ENCODE peak calls at places on chromosome 6, in nine cellular contexts. F, J, O, A, C, D, T, R and I are unnamed samples.

GRCh38 chr6:142827356-142827755 is 117.6 kb downstream of the HIVEP2 start:
- DNase-seq in O (peak; percentile 19), D (no peak), J (no peak), T (peak; percentile 43), F (no peak), A (no peak), C (no peak), R (peak; percentile 52), I (no peak)

GRCh38 chr6:132734694-132735236 is 20.9 kb upstream of the VNN1 start:
- DNase-seq in D (no peak), O (no peak), J (no peak), T (no peak), F (peak; percentile 98), A (no peak), C (peak; percentile 28), R (no peak), I (no peak)

GRCh38 chr6:131861356-131861755 is 53.5 kb downstream of the ENPP1 start:
- DNase-seq in T (no peak), D (no peak), A (no peak), C (no peak), F (peak; percentile 48), J (no peak), R (no peak), O (no peak), I (no peak)

GRCh38 chr6:161654209-161654608 is 380.3 kb upstream of the AGPAT4 start:
- DNase-seq in F (no peak), C (no peak), A (no peak), R (no peak), J (no peak), O (no peak), D (no peak), T (no peak), I (no peak)

GRCh38 chr6:153435787-153436186 is 304.7 kb upstream of the RGS17 start:
- DNase-seq in J (no peak), C (no peak), F (no peak), A (no peak), D (no peak), O (no peak), T (no peak), R (no peak), I (no peak)

GRCh38 chr6:51830666-51831065 is 256.7 kb downstream of the PKHD1 start:
- DNase-seq in J (no peak), R (no peak), C (no peak), A (no peak), F (no peak), T (no peak), O (no peak), D (no peak), I (no peak)

GRCh38 chr6:1619106-1619665 is 9.5 kb downstream of the FOXC1 start:
- DNase-seq in F (no peak), C (no peak), O (no peak), R (no peak), D (no peak), T (no peak), A (no peak), J (no peak), I (no peak)

GRCh38 chr6:6749791-6750434 is 161.4 kb downstream of the LY86 start:
- DNase-seq in C (peak; percentile 56), A (no peak), T (peak; percentile 80), O (peak; percentile 68), R (peak; percentile 74), F (peak; percentile 94), J (no peak), D (peak; percentile 88), I (no peak)

GRCh38 chr6:37554480-37554819 is 54.8 kb upstream of the CCDC167 start:
- DNase-seq in D (no peak), O (no peak), R (no peak), C (peak; percentile 28), F (no peak), A (no peak), J (no peak), T (no peak), I (no peak)

GRCh38 chr6:1321715-1322114 is 9.8 kb downstream of the FOXQ1 start:
- DNase-seq in C (no peak), T (no peak), D (no peak), R (no peak), A (no peak), O (no peak), F (peak; percentile 95), J (no peak), I (no peak)

GRCh38 chr6:111092006-111092405 is 4.7 kb downstream of the SLC16A10 start:
- DNase-seq in A (no peak), O (no peak), F (no peak), R (no peak), C (no peak), J (no peak), D (no peak), T (no peak), I (no peak)

GRCh38 chr6:12842658-12843057 is 126.1 kb downstream of the PHACTR1 start:
- DNase-seq in C (no peak), A (no peak), R (no peak), O (no peak), D (no peak), T (no peak), J (no peak), F (no peak), I (no peak)

GRCh38 chr6:11700118-11700718 is 78.4 kb downstream of the ADTRP start:
- DNase-seq in C (peak; percentile 32), T (no peak), O (no peak), R (no peak), J (peak; percentile 74), F (peak; percentile 83), A (no peak), D (no peak), I (no peak)

GRCh38 chr6:82185948-82186347 is 61.6 kb downstream of the IBTK start:
- DNase-seq in F (peak; percentile 52), R (no peak), O (no peak), C (no peak), D (no peak), T (no peak), A (no peak), J (no peak), I (no peak)
- H3K36me3 ChIP-seq in F (peaks cover 4% of the 10 kb centered on the region), R (peaks cover 88% of the 10 kb centered on the region), O (peaks cover 6% of the 10 kb centered on the region), C (peaks cover 18% of the 10 kb centered on the region), D (no peaks in the 10 kb centered on the region), T (no peaks in the 10 kb centered on the region), A (peaks cover 12% of the 10 kb centered on the region), J (peaks cover 3% of the 10 kb centered on the region), I (peaks cover 2% of the 10 kb centered on the region)

DNA sequence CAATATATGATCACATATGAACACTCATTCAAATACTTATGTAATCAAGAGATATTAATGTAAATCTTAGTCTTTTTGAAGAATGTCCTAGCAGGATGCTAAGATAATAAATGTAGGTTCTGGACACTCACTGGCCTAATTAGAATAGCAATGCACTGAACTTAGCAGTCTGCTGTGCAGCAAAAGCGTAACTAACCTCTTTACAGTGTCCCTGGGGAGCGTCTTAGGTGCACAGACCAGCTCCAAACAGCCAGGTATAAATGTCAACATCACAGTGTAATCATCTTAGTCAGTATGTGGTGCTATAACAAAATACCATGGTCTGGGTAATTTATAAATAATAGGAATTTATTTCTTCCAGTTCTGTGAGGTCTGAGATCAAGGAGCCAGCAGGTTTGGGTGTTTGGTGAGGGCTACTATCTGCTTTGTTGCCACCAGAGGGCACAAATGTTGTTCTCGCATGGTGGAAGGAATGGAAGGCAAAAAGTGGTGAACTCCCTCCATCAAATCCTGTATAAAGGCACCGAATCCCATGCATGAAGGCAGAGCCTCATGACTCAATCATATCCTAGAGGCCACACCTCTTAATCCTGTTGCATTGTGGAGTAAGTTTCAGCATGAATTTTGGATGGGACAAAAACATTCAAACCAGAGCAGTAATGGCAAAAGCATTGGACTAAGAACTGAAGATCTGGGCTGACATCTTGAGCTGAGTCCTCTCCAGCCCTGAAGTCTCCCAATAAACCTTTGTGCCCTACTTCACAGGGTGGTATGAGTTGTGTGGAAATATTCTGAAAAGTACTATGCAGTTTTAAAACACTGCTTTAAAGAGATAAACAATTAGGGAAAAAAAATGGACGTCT is 41.8 kb upstream of the FOXO3 start:
- DNase-seq in O (no peak), D (no peak), R (no peak), F (peak; percentile 25), A (no peak), J (peak; percentile 14), C (peak; percentile 54), T (no peak), I (no peak)
- TF ChIP-seq CTCF in O (no peak), D (no peak), R (peak; percentile 21), F (peak; percentile 56), A (peak; percentile 69), J (peak; percentile 56), C (peak; percentile 75), T (peak; percentile 14), I (peak; percentile 52)

GRCh38 chr6:41416165-41416837 is 80.9 kb downstream of the NCR2 start:
- DNase-seq in A (no peak), F (no peak), O (no peak), J (no peak), R (no peak), D (no peak), T (no peak), C (no peak), I (no peak)

GRCh38 chr6:41409489-41409888 is 74.1 kb downstream of the NCR2 start:
- DNase-seq in D (no peak), J (no peak), F (no peak), O (no peak), A (no peak), T (no peak), C (no peak), R (no peak), I (no peak)

GRCh38 chr6:41408982-41409381 is 73.6 kb downstream of the NCR2 start:
- DNase-seq in J (no peak), R (no peak), O (no peak), T (no peak), C (no peak), D (no peak), F (no peak), A (no peak), I (no peak)

GRCh38 chr6:41411961-41412360 is 76.6 kb downstream of the NCR2 start:
- DNase-seq in F (no peak), O (no peak), D (no peak), C (no peak), A (no peak), T (no peak), J (no peak), R (no peak), I (no peak)

GRCh38 chr6:41413250-41413649 is 77.8 kb downstream of the NCR2 start:
- DNase-seq in C (no peak), A (no peak), R (no peak), F (no peak), O (no peak), D (no peak), J (no peak), T (no peak), I (no peak)
- H3K27me3 ChIP-seq in C (peaks cover 44% of the 10 kb centered on the region), A (peaks cover 48% of the 10 kb centered on the region), R (peaks cover 26% of the 10 kb centered on the region), F (peaks cover 4% of the 10 kb centered on the region), O (peaks cover 10% of the 10 kb centered on the region), D (no peaks in the 10 kb centered on the region), J (peaks cover 70% of the 10 kb centered on the region), T (peaks cover 72% of the 10 kb centered on the region), I (peaks cover 3% of the 10 kb centered on the region)

GRCh38 chr6:17484201-17484606 is 90.8 kb downstream of the CAP2 start:
- DNase-seq in J (no peak), D (no peak), A (no peak), C (no peak), T (no peak), O (peak; percentile 39), R (no peak), F (peak; percentile 18), I (no peak)
- H3K36me3 ChIP-seq in J (no peaks in the 10 kb centered on the region), D (no peaks in the 10 kb centered on the region), A (peaks cover 5% of the 10 kb centered on the region), C (no peaks in the 10 kb centered on the region), T (no peaks in the 10 kb centered on the region), O (no peaks in the 10 kb centered on the region), R (no peaks in the 10 kb centered on the region), F (no peaks in the 10 kb centered on the region), I (no peaks in the 10 kb centered on the region)

GRCh38 chr6:35173068-35174042 is 32.2 kb upstream of the TCP11 start:
- DNase-seq in F (no peak), T (no peak), J (no peak), R (no peak), A (no peak), D (no peak), O (no peak), C (no peak), I (no peak)
- TF ChIP-seq CTCF in F (no peak), T (no peak), J (no peak), R (no peak), A (no peak), D (no peak), O (no peak), C (no peak), I (no peak)